ENCODE peak calls at places on chromosomes 11 and 22, in five cellular contexts. Q is uterus, J is Caco-2, W is right lobe of liver, X is esophagus squamous epithelium. E is an unnamed sample. For H3K4me1, the result is how much of the 10 kb centered on the place peaks cover.

GRCh38 chr11:63802637-63803414 is 10.4 kb upstream of the SPINDOC start:
- DNase-seq in Q (no peak), J (peak), W (no peak), X (no peak), E (no peak)

GRCh38 chr11:45455536-45455935 is 169.4 kb upstream of the SYT13 start:
- DNase-seq in Q (no peak), J (no peak), W (no peak), X (no peak), E (no peak)

GRCh38 chr11:130451261-130452019 is 3.0 kb downstream of the ADAMTS15 start:
- DNase-seq in Q (no peak), J (no peak), W (no peak), X (no peak), E (no peak)

GRCh38 chr22:25134028-25134427 is 65.6 kb upstream of the CRYBB3 start:
- DNase-seq in Q (no peak), J (no peak), W (peak), X (no peak), E (peak)

GRCh38 chr11:28798286-28798685 is 690.1 kb downstream of the METTL15 start:
- DNase-seq in Q (no peak), J (no peak), W (no peak), X (no peak), E (no peak)

GRCh38 chr22:48236261-48236660 is 1473.8 kb downstream of the TBC1D22A start:
- DNase-seq in Q (no peak), J (no peak), W (no peak), X (no peak), E (no peak)

GRCh38 chr11:32586576-32587190 is 3.1 kb downstream of the EIF3M start:
- DNase-seq in Q (no peak), J (peak), W (no peak), X (no peak), E (no peak)

GRCh38 chr11:13889566-13890214 is 72.8 kb upstream of the SPON1 start:
- DNase-seq in Q (no peak), J (no peak), W (no peak), X (no peak), E (no peak)

GRCh38 chr22:42067706-42068350 is 2.8 kb downstream of the NAGA start:
- DNase-seq in Q (no peak), J (no peak), W (no peak), X (no peak), E (no peak)

GRCh38 chr22:44042822-44043221 is 18.7 kb downstream of the PARVB start:
- DNase-seq in Q (no peak), J (no peak), W (no peak), X (no peak), E (no peak)

GRCh38 chr11:69262918-69263735 is 30.8 kb upstream of the MYEOV start:
- DNase-seq in Q (no peak), J (no peak), W (no peak), X (no peak), E (no peak)

GRCh38 chr11:7981758-7982157 is 5.4 kb upstream of the EIF3F start:
- DNase-seq in Q (no peak), J (no peak), W (no peak), X (no peak), E (no peak)

GRCh38 chr11:114065094-114065493 is 5.6 kb downstream of the ZBTB16 start:
- DNase-seq in Q (no peak), J (no peak), W (no peak), X (no peak), E (no peak)

GRCh38 chr22:35684270-35684700 is 33.4 kb upstream of the APOL5 start:
- DNase-seq in Q (peak), J (no peak), W (no peak), X (no peak), E (peak)

GRCh38 chr22:48517039-48518030 is 1310.3 kb downstream of the BRD1 start:
- DNase-seq in Q (no peak), J (no peak), W (no peak), X (no peak), E (no peak)

GRCh38 chr22:49767355-49768062 is 60.2 kb downstream of the BRD1 start:
- DNase-seq in Q (no peak), J (peak), W (peak), X (no peak), E (peak)

GRCh38 chr11:94149435-94149834 is 20.8 kb downstream of the PANX1 start:
- DNase-seq in Q (no peak), J (no peak), W (no peak), X (no peak), E (no peak)

GRCh38 chr22:49930596-49931412 is 12.4 kb downstream of the CRELD2 start:
- DNase-seq in Q (peak), J (peak), W (peak), X (no peak), E (peak)

GRCh38 chr11:122756417-122756816 is 81.9 kb upstream of the CRTAM start:
- DNase-seq in Q (no peak), J (no peak), W (no peak), X (peak), E (peak)

GRCh38 chr11:26522912-26523610 is 49.0 kb downstream of the MUC15 start:
- DNase-seq in Q (no peak), J (peak), W (no peak), X (no peak), E (no peak)

GRCh38 chr11:44088871-44089270 is 6.6 kb upstream of the EXT2 start:
- DNase-seq in Q (no peak), J (peak), W (no peak), X (no peak), E (no peak)

GRCh38 chr11:66317322-66317765 is 500 bp upstream of the CD248 start:
- DNase-seq in Q (peak), J (no peak), W (no peak), X (no peak), E (no peak)

DNA sequence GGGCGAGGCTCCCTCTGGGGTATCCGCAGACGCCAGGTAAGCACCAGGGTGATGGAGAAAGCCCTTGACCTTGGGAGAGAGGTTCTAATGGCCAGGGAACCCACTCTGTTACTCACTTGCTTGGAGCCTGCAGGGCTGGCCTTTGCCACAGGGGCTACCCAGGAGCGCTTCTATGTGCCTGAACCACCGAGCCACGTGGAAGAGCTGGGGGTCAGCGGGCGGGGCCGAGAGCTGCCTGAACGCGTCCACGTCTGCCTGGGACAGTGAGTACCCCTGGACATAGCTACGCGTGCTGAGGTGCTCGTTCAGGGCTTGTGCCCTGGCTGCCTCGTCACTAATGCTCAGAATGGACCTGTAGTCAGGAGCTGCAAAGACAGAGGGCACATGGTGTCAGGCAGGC is 9.6 kb downstream of the CARS1 start:
- DNase-seq in Q (no peak), J (no peak), W (no peak), X (no peak), E (no peak)
- H3K4me1 ChIP-seq in Q (under half), J (under half), W (under half), X (under half), E (under half)

GRCh38 chr11:129315781-129316579 is 59.7 kb upstream of the BARX2 start:
- DNase-seq in Q (no peak), J (peak), W (no peak), X (no peak), E (peak)
- H3K4me1 ChIP-seq in Q (under half), J (half or more), W (under half), X (under half), E (under half)

GRCh38 chr22:46749682-46750529 is 11.9 kb upstream of the CERK start:
- DNase-seq in Q (no peak), J (no peak), W (peak), X (no peak), E (peak)

GRCh38 chr22:46752286-46752685 is 10.2 kb upstream of the TBC1D22A start:
- DNase-seq in Q (no peak), J (no peak), W (no peak), X (no peak), E (no peak)

GRCh38 chr22:46750861-46751260 is 11.6 kb upstream of the TBC1D22A start:
- DNase-seq in Q (no peak), J (no peak), W (peak), X (no peak), E (peak)

GRCh38 chr22:46748948-46749681 is 11.1 kb upstream of the CERK start:
- DNase-seq in Q (no peak), J (peak), W (peak), X (no peak), E (peak)

DNA sequence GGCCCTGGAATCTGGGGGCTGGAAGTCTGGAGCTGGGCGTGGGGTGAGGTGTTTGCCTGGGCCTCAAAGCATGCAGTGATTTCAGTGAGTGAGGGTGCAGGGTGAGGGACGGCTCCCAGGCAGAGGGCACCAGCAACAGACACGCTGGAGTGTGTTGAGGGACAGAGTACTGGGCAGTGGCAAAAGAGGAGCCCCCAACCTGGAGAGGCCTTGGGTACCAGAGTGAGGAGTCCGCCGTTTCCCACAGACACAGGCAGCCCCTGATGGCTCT is 12.0 kb upstream of the TBC1D22A start:
- DNase-seq in Q (no peak), J (no peak), W (no peak), X (no peak), E (no peak)
- H3K4me1 ChIP-seq in Q (under half), J (under half), W (under half), X (under half), E (under half)

DNA sequence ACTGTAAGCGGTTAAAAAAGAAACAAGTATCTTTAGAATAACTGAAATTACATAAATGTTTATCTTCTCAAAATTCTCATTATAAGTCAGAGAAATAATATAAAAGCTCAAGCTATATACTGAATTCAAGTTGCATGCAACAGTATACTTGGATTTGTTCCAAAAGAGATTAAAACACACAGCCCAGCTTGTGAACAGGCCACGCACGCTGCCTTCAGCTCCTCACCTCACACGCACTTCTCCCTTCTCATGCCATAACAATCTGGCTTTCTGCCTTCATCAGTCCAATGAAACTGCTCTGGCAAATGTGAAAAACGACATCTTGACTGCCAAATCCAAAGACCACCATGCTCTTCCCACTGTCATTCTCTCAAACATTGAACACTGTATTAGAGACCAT is 22.1 kb downstream of the ATP6V1E1 start:
- DNase-seq in Q (no peak), J (no peak), W (no peak), X (no peak), E (no peak)
- H3K4me1 ChIP-seq in Q (under half), J (under half), W (under half), X (under half), E (under half)

GRCh38 chr11:1824221-1825038 is 10.4 kb upstream of the SYT8 start:
- DNase-seq in Q (no peak), J (no peak), W (no peak), X (no peak), E (no peak)
- H3K4me1 ChIP-seq in Q (under half), J (half or more), W (under half), X (under half), E (under half)

DNA sequence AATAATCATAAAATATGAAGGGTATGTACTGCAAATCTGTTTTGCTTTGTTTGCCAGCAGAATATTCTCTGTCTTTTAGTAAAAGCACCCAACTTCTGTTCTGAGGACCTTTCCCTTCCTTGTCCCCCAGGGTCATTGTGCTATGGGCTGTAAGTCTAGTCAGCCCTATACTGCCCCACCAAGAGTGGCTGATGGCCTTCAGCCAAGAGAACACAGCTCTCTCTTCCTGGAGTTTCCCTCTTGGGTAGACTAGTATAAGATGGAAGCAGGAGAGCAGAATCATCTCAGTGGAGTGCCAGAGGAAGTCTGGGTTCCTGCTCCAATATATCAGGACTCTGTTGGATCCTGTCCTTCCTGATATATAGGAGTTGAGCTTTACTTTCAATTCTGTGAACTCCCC is 29.0 kb downstream of the MMP13 start:
- DNase-seq in Q (no peak), J (no peak), W (no peak), X (no peak), E (no peak)
- H3K4me1 ChIP-seq in Q (under half), J (under half), W (under half), X (under half), E (under half)

GRCh38 chr22:37192741-37193140 is 4.7 kb upstream of the C1QTNF6 start:
- DNase-seq in Q (no peak), J (no peak), W (no peak), X (no peak), E (no peak)

GRCh38 chr22:37192232-37192631 is 4.2 kb upstream of the C1QTNF6 start:
- DNase-seq in Q (no peak), J (peak), W (no peak), X (no peak), E (no peak)

GRCh38 chr22:37189011-37189466 is 992 bp upstream of the C1QTNF6 start:
- DNase-seq in Q (no peak), J (no peak), W (no peak), X (no peak), E (no peak)

GRCh38 chr22:37187891-37188761 is at the start of gene C1QTNF6:
- DNase-seq in Q (peak), J (no peak), W (peak), X (no peak), E (peak)

DNA sequence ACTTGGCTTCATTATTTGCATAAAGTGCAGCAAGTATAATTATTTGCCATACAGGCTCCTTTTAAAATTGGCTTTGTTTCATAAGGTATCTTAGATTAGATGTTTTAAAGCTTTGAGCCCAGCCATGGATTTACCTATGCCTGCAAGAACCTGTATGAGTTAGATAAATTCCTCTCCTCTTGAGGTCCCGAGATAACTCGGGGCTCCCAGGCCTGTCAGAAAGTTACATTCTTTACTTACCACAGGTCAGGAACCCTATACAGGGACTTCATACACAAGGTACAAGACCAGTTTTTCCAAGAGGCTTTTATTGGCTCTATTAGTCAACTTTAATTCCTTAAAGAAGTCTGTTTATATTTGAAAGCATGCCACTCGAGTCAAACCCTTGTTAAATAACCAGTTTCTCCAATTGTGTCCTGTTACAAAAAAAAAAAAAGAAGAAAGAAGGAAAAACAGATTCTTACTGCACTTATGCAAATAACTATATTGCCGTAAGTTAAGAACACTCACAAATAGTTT is 2.3 kb upstream of the C1QTNF6 start:
- DNase-seq in Q (no peak), J (no peak), W (no peak), X (no peak), E (no peak)
- H3K4me1 ChIP-seq in Q (under half), J (half or more), W (under half), X (under half), E (under half)

GRCh38 chr22:19990188-19990587 is 26.4 kb downstream of the ARVCF start:
- DNase-seq in Q (no peak), J (no peak), W (no peak), X (no peak), E (peak)

GRCh38 chr22:19989725-19990067 is 26.9 kb downstream of the ARVCF start:
- DNase-seq in Q (no peak), J (no peak), W (no peak), X (no peak), E (no peak)

GRCh38 chr22:19991395-19991644 is 25.3 kb downstream of the ARVCF start:
- DNase-seq in Q (no peak), J (no peak), W (no peak), X (no peak), E (no peak)

GRCh38 chr22:19991645-19992451 is 24.8 kb downstream of the ARVCF start:
- DNase-seq in Q (no peak), J (no peak), W (peak), X (no peak), E (no peak)

GRCh38 chr22:19990609-19991394 is 25.8 kb downstream of the ARVCF start:
- DNase-seq in Q (no peak), J (no peak), W (no peak), X (no peak), E (no peak)
- H3K4me1 ChIP-seq in Q (under half), J (under half), W (under half), X (under half), E (under half)